ENCODE peak calls at places on chromosomes 3 and 15, in five cellular contexts. One of them, this sample, is unnamed.

GRCh38 chr3:114111060-114111790 is 54.7 kb downstream of the QTRT2 start:
- DNase-seq in esophagus muscularis mucosa: no peak
- DNase-seq in body of pancreas: no peak
- DNase-seq in A549: no peak
- DNase-seq in H1: no peak
- DNase-seq in this sample: no peak

GRCh38 chr3:71180524-71180923 is 403.0 kb downstream of the FOXP1 start:
- DNase-seq in esophagus muscularis mucosa: no peak
- DNase-seq in body of pancreas: no peak
- DNase-seq in A549: no peak
- DNase-seq in H1: no peak
- DNase-seq in this sample: no peak

GRCh38 chr3:119239421-119239820 is 1.3 kb downstream of the B4GALT4 start:
- DNase-seq in esophagus muscularis mucosa: no peak
- DNase-seq in body of pancreas: no peak
- DNase-seq in A549: no peak
- DNase-seq in H1: no peak
- DNase-seq in this sample: no peak

GRCh38 chr15:57150066-57150865 is 226.0 kb upstream of the CGNL1 start:
- DNase-seq in esophagus muscularis mucosa: no peak
- DNase-seq in body of pancreas: no peak
- DNase-seq in A549: no peak
- DNase-seq in H1: no peak
- DNase-seq in this sample: no peak

GRCh38 chr15:42992626-42993025 is 72.0 kb upstream of the TTBK2 start:
- DNase-seq in esophagus muscularis mucosa: no peak
- DNase-seq in body of pancreas: no peak
- DNase-seq in A549: no peak
- DNase-seq in H1: no peak
- DNase-seq in this sample: no peak

GRCh38 chr15:65816441-65816840 is 24.3 kb upstream of the DENND4A start:
- DNase-seq in esophagus muscularis mucosa: no peak
- DNase-seq in body of pancreas: no peak
- DNase-seq in A549: no peak
- DNase-seq in H1: no peak
- DNase-seq in this sample: no peak

GRCh38 chr3:105253225-105253624 is 113.5 kb upstream of the ALCAM start:
- DNase-seq in esophagus muscularis mucosa: no peak
- DNase-seq in body of pancreas: no peak
- DNase-seq in A549: no peak
- DNase-seq in H1: no peak
- DNase-seq in this sample: no peak

GRCh38 chr15:98676586-98677270 is 28.4 kb downstream of the IGF1R start:
- DNase-seq in esophagus muscularis mucosa: no peak
- DNase-seq in body of pancreas: no peak
- DNase-seq in A549: no peak
- DNase-seq in H1: no peak
- DNase-seq in this sample: no peak

GRCh38 chr3:193236990-193237389 is 4.0 kb upstream of the PLAAT1 start:
- DNase-seq in esophagus muscularis mucosa: no peak
- DNase-seq in body of pancreas: no peak
- DNase-seq in A549: no peak
- DNase-seq in H1: no peak
- DNase-seq in this sample: no peak

GRCh38 chr3:43528498-43529099 is 93.2 kb downstream of the ANO10 start:
- DNase-seq in esophagus muscularis mucosa: no peak
- DNase-seq in body of pancreas: no peak
- DNase-seq in A549: no peak
- DNase-seq in H1: no peak
- DNase-seq in this sample: no peak

GRCh38 chr3:49133226-49133951 is 539 bp upstream of the LAMB2 start:
- DNase-seq in esophagus muscularis mucosa: peak
- DNase-seq in body of pancreas: peak
- DNase-seq in A549: peak
- DNase-seq in H1: no peak
- DNase-seq in this sample: peak

GRCh38 chr3:16148783-16149182 is 25.7 kb upstream of the GALNT15 start:
- DNase-seq in esophagus muscularis mucosa: peak
- DNase-seq in body of pancreas: peak
- DNase-seq in A549: peak
- DNase-seq in H1: no peak
- DNase-seq in this sample: peak

GRCh38 chr3:184655597-184655996 is 56.3 kb downstream of the MAGEF1 start:
- DNase-seq in esophagus muscularis mucosa: no peak
- DNase-seq in body of pancreas: no peak
- DNase-seq in A549: no peak
- DNase-seq in H1: no peak
- DNase-seq in this sample: no peak

GRCh38 chr3:31980530-31981205 is 394 bp downstream of the OSBPL10 start:
- DNase-seq in esophagus muscularis mucosa: no peak
- DNase-seq in body of pancreas: peak
- DNase-seq in A549: peak
- DNase-seq in H1: no peak
- DNase-seq in this sample: peak

GRCh38 chr15:35444557-35445204 is 101.3 kb downstream of the DPH6 start:
- DNase-seq in esophagus muscularis mucosa: no peak
- DNase-seq in body of pancreas: no peak
- DNase-seq in A549: peak
- DNase-seq in H1: no peak
- DNase-seq in this sample: no peak

GRCh38 chr3:191455257-191455952 is 5.6 kb upstream of the PYDC2 start:
- DNase-seq in esophagus muscularis mucosa: no peak
- DNase-seq in body of pancreas: no peak
- DNase-seq in A549: no peak
- DNase-seq in H1: no peak
- DNase-seq in this sample: no peak

GRCh38 chr3:22157848-22158247 is 406.8 kb upstream of the ZNF385D start:
- DNase-seq in esophagus muscularis mucosa: no peak
- DNase-seq in body of pancreas: no peak
- DNase-seq in A549: no peak
- DNase-seq in H1: no peak
- DNase-seq in this sample: no peak

GRCh38 chr15:91484141-91484540 is 369.4 kb upstream of the SLCO3A1 start:
- DNase-seq in esophagus muscularis mucosa: no peak
- DNase-seq in body of pancreas: no peak
- DNase-seq in A549: no peak
- DNase-seq in H1: no peak
- DNase-seq in this sample: no peak

GRCh38 chr3:57745101-57745500 is 11.0 kb upstream of the SLMAP start:
- DNase-seq in esophagus muscularis mucosa: no peak
- DNase-seq in body of pancreas: no peak
- DNase-seq in A549: no peak
- DNase-seq in H1: no peak
- DNase-seq in this sample: no peak

GRCh38 chr3:169478566-169479313 is 184.8 kb downstream of the MECOM start:
- DNase-seq in esophagus muscularis mucosa: no peak
- DNase-seq in body of pancreas: no peak
- DNase-seq in A549: no peak
- DNase-seq in H1: no peak
- DNase-seq in this sample: no peak

GRCh38 chr15:53746101-53746500 is 13.4 kb downstream of the WDR72 start:
- DNase-seq in esophagus muscularis mucosa: no peak
- DNase-seq in body of pancreas: no peak
- DNase-seq in A549: peak
- DNase-seq in H1: no peak
- DNase-seq in this sample: no peak

GRCh38 chr15:63892794-63893441 is 59.2 kb upstream of the HERC1 start:
- DNase-seq in esophagus muscularis mucosa: no peak
- DNase-seq in body of pancreas: no peak
- DNase-seq in A549: no peak
- DNase-seq in H1: no peak
- DNase-seq in this sample: no peak

GRCh38 chr3:186806173-186807055 is at the start of gene RFC4:
- DNase-seq in esophagus muscularis mucosa: peak
- DNase-seq in body of pancreas: peak
- DNase-seq in A549: peak
- DNase-seq in H1: no peak
- DNase-seq in this sample: peak

GRCh38 chr3:40793739-40794138 is 269.0 kb downstream of the ZNF621 start:
- DNase-seq in esophagus muscularis mucosa: peak
- DNase-seq in body of pancreas: no peak
- DNase-seq in A549: no peak
- DNase-seq in H1: no peak
- DNase-seq in this sample: no peak

DNA sequence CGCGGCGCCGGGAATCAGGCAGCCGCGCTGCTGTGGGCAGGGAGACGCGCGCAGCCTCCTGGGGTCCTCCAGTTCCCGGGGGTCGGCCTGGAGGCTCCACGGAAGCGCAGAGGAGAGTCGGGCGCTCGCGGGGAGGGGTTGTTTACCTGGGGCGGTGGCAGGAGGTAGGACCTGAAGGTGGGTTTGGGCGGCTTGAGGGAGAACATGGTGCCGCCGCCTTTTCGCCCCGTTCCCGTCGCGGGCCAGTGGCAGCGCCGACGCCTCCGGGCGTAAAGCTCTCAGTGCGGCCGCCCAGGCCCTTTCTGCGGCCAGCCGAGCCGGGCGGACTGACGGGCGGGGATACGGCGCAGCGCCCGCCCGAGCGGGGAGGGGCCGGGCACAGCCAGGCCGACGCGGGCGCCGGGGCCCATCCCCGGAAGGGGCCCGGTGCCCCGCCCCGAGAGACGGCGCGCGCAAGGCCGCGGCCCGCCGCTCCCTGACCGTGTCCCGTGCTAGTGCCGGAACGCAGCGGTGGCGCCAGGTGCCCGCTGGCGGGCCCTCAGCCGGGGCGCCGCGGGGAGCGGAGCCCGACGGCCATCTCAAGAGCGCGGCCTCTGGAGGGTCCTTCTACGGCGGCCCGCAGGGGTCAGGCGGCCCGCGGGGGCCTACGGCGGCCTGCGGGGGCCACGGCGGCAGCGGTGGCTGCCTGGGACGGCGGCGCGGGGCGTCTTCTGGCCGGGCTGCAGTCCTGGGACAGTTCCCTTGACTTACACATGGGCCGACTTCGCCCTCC is at the start of gene MTMR10:
- DNase-seq in esophagus muscularis mucosa: no peak
- DNase-seq in body of pancreas: peak
- DNase-seq in A549: peak
- DNase-seq in H1: peak
- DNase-seq in this sample: peak
- TF ChIP-seq POLR2A in esophagus muscularis mucosa: peak
- TF ChIP-seq POLR2A in body of pancreas: peak
- TF ChIP-seq POLR2A in A549: peak
- TF ChIP-seq POLR2A in H1: no peak
- TF ChIP-seq POLR2A in this sample: no peak

DNA sequence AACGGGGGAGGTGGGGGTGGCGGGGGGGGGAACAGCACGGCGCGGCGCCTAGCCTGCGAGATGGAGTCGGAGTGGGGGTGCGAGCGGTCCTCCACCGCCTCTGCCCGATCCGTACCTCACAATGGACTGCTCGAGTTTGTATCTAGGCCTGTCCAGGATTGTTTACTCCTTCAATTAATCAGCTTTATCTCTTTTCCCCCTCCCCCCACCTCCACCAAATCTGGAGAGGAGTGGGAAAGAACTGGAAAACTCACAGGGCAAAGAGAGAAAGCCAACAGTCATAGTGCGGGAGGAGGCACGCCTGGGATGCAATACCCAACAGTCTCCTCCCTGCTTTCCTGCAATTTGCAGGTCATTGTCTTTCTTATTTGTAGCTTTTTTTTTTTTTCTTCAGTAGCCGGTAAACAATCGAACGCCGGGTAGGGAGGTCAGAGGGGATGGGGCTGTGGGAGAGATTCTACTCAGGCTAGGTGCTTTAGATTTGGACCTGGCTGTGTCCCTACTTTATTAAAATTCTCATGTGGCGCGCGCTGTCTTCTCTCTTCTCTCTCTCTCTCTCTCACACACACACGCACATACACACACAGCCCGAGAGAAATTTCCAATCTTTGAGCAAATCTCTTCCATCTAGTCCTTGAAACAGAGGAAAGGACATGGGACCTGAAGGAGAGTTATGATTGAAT is 6.9 kb upstream of the MEIS2 start:
- DNase-seq in esophagus muscularis mucosa: no peak
- DNase-seq in body of pancreas: no peak
- DNase-seq in A549: no peak
- DNase-seq in H1: no peak
- DNase-seq in this sample: no peak
- H3K4me3 ChIP-seq in esophagus muscularis mucosa: peak
- H3K4me3 ChIP-seq in body of pancreas: no peak
- H3K4me3 ChIP-seq in A549: no peak
- H3K4me3 ChIP-seq in H1: peak
- H3K4me3 ChIP-seq in this sample: no peak

GRCh38 chr15:40807028-40807887 is at the start of the genes DNAJC17 and ZFYVE19:
- DNase-seq in esophagus muscularis mucosa: peak
- DNase-seq in body of pancreas: peak
- DNase-seq in A549: peak
- DNase-seq in H1: peak
- DNase-seq in this sample: peak
- TF ChIP-seq POLR2A in esophagus muscularis mucosa: no peak
- TF ChIP-seq POLR2A in body of pancreas: peak
- TF ChIP-seq POLR2A in A549: peak
- TF ChIP-seq POLR2A in H1: no peak
- TF ChIP-seq POLR2A in this sample: no peak

GRCh38 chr3:88030200-88030599 is 28.6 kb downstream of the CGGBP1 start:
- DNase-seq in esophagus muscularis mucosa: no peak
- DNase-seq in body of pancreas: no peak
- DNase-seq in A549: no peak
- DNase-seq in H1: no peak
- DNase-seq in this sample: no peak
- H3K4me3 ChIP-seq in esophagus muscularis mucosa: peak
- H3K4me3 ChIP-seq in body of pancreas: no peak
- H3K4me3 ChIP-seq in A549: no peak
- H3K4me3 ChIP-seq in H1: no peak
- H3K4me3 ChIP-seq in this sample: no peak

This sample was measured in lower leg skin.